ENCODE peak calls at places on chromosome 1, in nine cellular contexts. Y, F, M, R, D, B, L, C and W are unnamed samples.

GRCh38 chr1:164611754-164612642 is 53.0 kb downstream of the PBX1 start:
- DNase-seq in C (peak), F (peak), R (peak), D (no peak), Y (peak), B (no peak), M (peak), L (no peak), W (no peak)

GRCh38 chr1:83102630-83103071 is 896.3 kb downstream of the TTLL7 start:
- DNase-seq in B (no peak), R (no peak), M (no peak), F (no peak), D (no peak), C (no peak), L (no peak), Y (no peak), W (no peak)

GRCh38 chr1:234206651-234207284 is 166.5 kb upstream of the COA6 start:
- DNase-seq in D (no peak), B (no peak), M (no peak), C (peak), F (peak), Y (no peak), R (no peak), L (no peak), W (no peak)

GRCh38 chr1:38783659-38784229 is 75.8 kb downstream of the RRAGC start:
- DNase-seq in D (peak), M (no peak), Y (no peak), C (no peak), R (no peak), B (no peak), F (no peak), L (no peak), W (no peak)

GRCh38 chr1:211625040-211625439 is 46.1 kb upstream of the SLC30A1 start:
- DNase-seq in R (no peak), D (no peak), L (peak), C (no peak), Y (no peak), M (no peak), B (no peak), F (no peak), W (peak)

GRCh38 chr1:84845357-84845756 is 47.6 kb downstream of the LPAR3 start:
- DNase-seq in Y (no peak), C (no peak), F (no peak), L (no peak), M (no peak), D (no peak), R (no peak), B (no peak), W (no peak)

GRCh38 chr1:230867903-230868735 is at the start of gene C1orf198:
- DNase-seq in F (peak), M (peak), C (peak), B (no peak), Y (peak), R (peak), L (peak), D (peak), W (peak)

GRCh38 chr1:98177751-98178150 is 256.9 kb upstream of the DPYD start:
- DNase-seq in L (no peak), D (no peak), M (no peak), B (no peak), R (no peak), Y (no peak), C (no peak), F (no peak), W (no peak)

GRCh38 chr1:34320081-34320480 is 143.4 kb downstream of the C1orf94 start:
- DNase-seq in F (no peak), M (no peak), R (no peak), B (no peak), C (peak), Y (no peak), D (no peak), L (no peak), W (no peak)

GRCh38 chr1:213759359-213760181 is 228.2 kb upstream of the PROX1 start:
- DNase-seq in Y (no peak), R (peak), F (no peak), B (no peak), D (no peak), L (no peak), M (no peak), C (no peak), W (no peak)

GRCh38 chr1:40879487-40880175 is 17.5 kb upstream of the CITED4 start:
- DNase-seq in B (no peak), Y (no peak), R (no peak), F (no peak), L (no peak), M (no peak), D (no peak), C (no peak), W (no peak)

GRCh38 chr1:222073307-222073995 is 331.6 kb upstream of the DUSP10 start:
- DNase-seq in F (no peak), B (no peak), L (no peak), D (no peak), M (no peak), R (no peak), Y (no peak), C (peak), W (no peak)

GRCh38 chr1:33255347-33256311 is 663 bp upstream of the ZNF362 start:
- DNase-seq in F (peak), C (no peak), L (peak), M (peak), R (peak), Y (peak), D (peak), B (peak), W (peak)

GRCh38 chr1:188642585-188643168 is 1813.9 kb downstream of the PLA2G4A start:
- DNase-seq in F (no peak), M (no peak), D (no peak), B (no peak), Y (no peak), L (no peak), C (no peak), R (peak), W (no peak)

DNA sequence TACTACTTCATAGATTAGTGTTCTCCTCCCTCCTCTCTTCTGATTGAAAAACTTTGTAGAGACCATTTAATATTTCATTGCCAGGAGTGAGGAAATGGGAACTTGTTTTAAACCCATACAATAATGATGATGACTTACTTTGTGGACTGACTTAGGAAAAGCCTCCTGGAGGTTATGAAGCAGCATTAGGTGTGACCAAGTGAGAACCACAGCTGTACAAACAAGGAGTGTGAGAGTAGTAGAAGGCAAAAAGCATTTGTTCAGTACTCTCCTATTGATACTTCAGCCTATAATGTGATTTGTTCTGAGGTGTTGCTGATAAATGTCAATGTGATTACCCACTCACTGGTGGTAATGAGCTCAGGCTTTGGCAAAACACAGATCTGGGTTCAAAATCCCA is 8.4 kb downstream of the TIPRL start:
- DNase-seq in Y (no peak), R (no peak), C (no peak), D (no peak), L (no peak), F (no peak), B (no peak), M (no peak), W (no peak)
- TF ChIP-seq POLR2A in Y (no peak), R (no peak), C (no peak), D (no peak), L (no peak), F (no peak), B (no peak), M (no peak), W (no peak)

DNA sequence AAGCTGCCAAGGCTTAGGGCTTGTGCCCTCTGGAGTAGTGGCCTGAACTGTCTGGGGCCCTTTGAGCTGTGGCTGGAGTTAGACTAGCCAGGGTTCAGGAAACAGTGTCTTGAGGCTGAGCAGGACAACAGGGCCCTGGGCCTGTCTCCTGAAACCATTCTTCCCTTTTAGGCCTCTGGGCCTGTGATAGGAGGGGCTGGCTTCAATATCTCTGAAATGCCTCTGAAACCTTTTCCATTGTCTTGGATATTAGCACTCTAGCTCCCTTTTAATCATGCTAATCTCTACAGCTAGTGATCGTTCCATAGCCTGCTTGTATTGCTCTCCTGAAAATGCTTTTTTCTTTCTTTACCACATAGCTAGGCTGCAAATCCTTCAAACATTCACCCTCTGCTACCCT is 135.3 kb downstream of the ADGRL4 start:
- DNase-seq in D (no peak), L (no peak), C (no peak), M (no peak), F (no peak), R (no peak), Y (no peak), B (no peak), W (no peak)
- TF ChIP-seq POLR2A in D (no peak), L (no peak), C (no peak), M (no peak), F (no peak), R (no peak), Y (no peak), B (no peak), W (no peak)

DNA sequence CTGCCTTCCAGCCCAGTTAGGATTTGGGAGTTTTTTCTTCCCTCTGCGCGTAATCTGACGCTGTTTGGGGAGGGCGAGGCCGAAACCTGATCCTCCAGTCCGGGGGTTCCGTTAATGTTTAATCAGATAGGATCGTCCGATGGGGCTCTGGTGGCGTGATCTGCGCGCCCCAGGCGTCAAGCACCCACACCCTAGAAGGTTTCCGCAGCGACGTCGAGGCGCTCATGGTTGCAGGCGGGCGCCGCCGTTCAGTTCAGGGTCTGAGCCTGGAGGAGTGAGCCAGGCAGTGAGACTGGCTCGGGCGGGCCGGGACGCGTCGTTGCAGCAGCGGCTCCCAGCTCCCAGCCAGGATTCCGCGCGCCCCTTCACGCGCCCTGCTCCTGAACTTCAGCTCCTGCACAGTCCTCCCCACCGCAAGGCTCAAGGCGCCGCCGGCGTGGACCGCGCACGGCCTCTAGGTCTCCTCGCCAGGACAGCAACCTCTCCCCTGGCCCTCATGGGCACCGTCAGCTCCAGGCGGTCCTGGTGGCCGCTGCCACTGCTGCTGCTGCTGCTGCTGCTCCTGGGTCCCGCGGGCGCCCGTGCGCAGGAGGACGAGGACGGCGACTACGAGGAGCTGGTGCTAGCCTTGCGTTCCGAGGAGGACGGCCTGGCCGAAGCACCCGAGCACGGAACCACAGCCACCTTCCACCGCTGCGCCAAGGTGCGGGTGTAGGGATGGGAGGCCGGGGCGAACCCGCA is at the start of gene PCSK9:
- DNase-seq in L (no peak), B (no peak), D (no peak), Y (no peak), C (no peak), M (no peak), F (no peak), R (no peak), W (peak)
- TF ChIP-seq POLR2A in L (no peak), B (peak), D (no peak), Y (no peak), C (no peak), M (no peak), F (no peak), R (no peak), W (peak)

GRCh38 chr1:15578921-15579682 is 5.7 kb downstream of the AGMAT start:
- DNase-seq in C (no peak), D (no peak), L (peak), F (no peak), M (no peak), B (no peak), R (peak), Y (no peak), W (no peak)
- TF ChIP-seq POLR2A in C (no peak), D (no peak), L (no peak), F (no peak), M (no peak), B (no peak), R (no peak), Y (no peak), W (no peak)

GRCh38 chr1:26177182-26177684 is at the start of gene CNKSR1:
- DNase-seq in D (no peak), C (no peak), Y (peak), B (peak), R (peak), F (peak), L (no peak), M (no peak), W (no peak)
- TF ChIP-seq POLR2A in D (no peak), C (no peak), Y (peak), B (peak), R (peak), F (no peak), L (peak), M (no peak), W (no peak)

DNA sequence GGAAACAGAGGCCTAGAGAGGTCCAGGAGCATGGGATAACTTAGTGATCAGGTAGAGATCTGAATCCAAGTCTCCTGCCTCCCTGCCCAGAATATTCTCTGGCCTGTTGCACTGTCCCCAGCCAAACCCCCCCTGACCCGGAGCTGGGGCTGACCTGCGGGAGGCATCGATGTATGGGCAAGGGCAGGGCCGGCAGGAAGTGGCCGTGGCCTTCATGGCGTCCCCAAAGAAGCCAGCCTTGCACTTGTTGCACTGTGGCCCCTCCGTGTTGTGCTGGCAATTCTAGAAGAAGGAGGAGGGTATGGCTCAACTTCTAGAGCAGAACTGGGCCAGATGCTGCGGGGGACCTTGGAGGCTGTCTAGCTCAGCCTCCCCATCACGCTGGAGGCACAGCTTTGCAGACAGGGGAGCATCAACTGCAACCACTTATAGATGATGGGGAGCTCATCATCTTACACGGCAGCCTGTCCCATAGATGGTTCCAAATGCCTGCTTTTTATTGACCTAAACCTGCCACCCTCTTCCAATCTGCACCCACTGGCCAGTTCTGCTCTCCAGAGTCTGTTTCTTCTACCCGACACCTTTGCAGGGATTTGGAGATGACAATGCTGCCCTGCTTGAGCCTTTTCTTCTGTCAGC is 58.2 kb downstream of the HSPG2 start:
- DNase-seq in C (no peak), R (no peak), D (no peak), M (no peak), F (no peak), L (no peak), B (no peak), Y (no peak), W (no peak)
- TF ChIP-seq POLR2A in C (no peak), R (no peak), D (no peak), M (no peak), F (no peak), L (no peak), B (no peak), Y (no peak), W (no peak)